ENCODE peak calls at places on chromosomes 7 and 10, in six cellular contexts. H is thyroid gland, B is IMR-90, Q is lower leg skin, T is astrocyte, R is tibial nerve. N is an unnamed sample.

GRCh38 chr7:1426474-1426873 is 32.8 kb downstream of the MICALL2 start:
- DNase-seq in H (no peak), B (no peak), Q (no peak), T (no peak), R (no peak), N (no peak)

GRCh38 chr7:50868426-50869100 is 85.9 kb upstream of the GRB10 start:
- DNase-seq in H (no peak), B (peak), Q (no peak), T (no peak), R (no peak), N (no peak)

GRCh38 chr7:131921016-131921415 is 364.6 kb upstream of the PODXL start:
- DNase-seq in H (no peak), B (peak), Q (no peak), T (peak), R (no peak), N (peak)

GRCh38 chr10:115129752-115130151 is 36.6 kb downstream of the ATRNL1 start:
- DNase-seq in H (no peak), B (peak), Q (no peak), T (peak), R (no peak), N (peak)

GRCh38 chr7:141028767-141029166 is 14.0 kb upstream of the MRPS33 start:
- DNase-seq in H (no peak), B (no peak), Q (no peak), T (no peak), R (no peak), N (no peak)

GRCh38 chr10:110445871-110446270 is 51.8 kb upstream of the DUSP5 start:
- DNase-seq in H (no peak), B (no peak), Q (no peak), T (no peak), R (no peak), N (no peak)

GRCh38 chr10:25725917-25726716 is 207.9 kb upstream of the MYO3A start:
- DNase-seq in H (peak), B (peak), Q (peak), T (peak), R (peak), N (peak)

GRCh38 chr10:88886557-88886956 is 6.5 kb downstream of the STAMBPL1 start:
- DNase-seq in H (no peak), B (no peak), Q (no peak), T (no peak), R (no peak), N (no peak)

GRCh38 chr7:22751341-22751740 is 24.3 kb downstream of the IL6 start:
- DNase-seq in H (no peak), B (no peak), Q (no peak), T (no peak), R (no peak), N (no peak)

GRCh38 chr7:134121632-134122139 is 5.5 kb upstream of the LRGUK start:
- DNase-seq in H (no peak), B (no peak), Q (no peak), T (no peak), R (no peak), N (no peak)

GRCh38 chr10:15571570-15571969 is 148.2 kb downstream of the ITGA8 start:
- DNase-seq in H (peak), B (peak), Q (no peak), T (peak), R (peak), N (peak)

GRCh38 chr7:116672596-116673503 is 854 bp downstream of the MET start:
- DNase-seq in H (peak), B (peak), Q (no peak), T (peak), R (peak), N (peak)

GRCh38 chr7:92586403-92586802 is 3.8 kb downstream of the FAM133B start:
- DNase-seq in H (no peak), B (peak), Q (no peak), T (peak), R (no peak), N (peak)

GRCh38 chr7:112176693-112177415 is 29.3 kb downstream of the DOCK4 start:
- DNase-seq in H (no peak), B (no peak), Q (no peak), T (no peak), R (no peak), N (no peak)

GRCh38 chr7:100563809-100564400 is 9.8 kb downstream of the SAP25 start:
- DNase-seq in H (peak), B (peak), Q (peak), T (no peak), R (peak), N (peak)

GRCh38 chr7:114481995-114482394 is 67.4 kb downstream of the FOXP2 start:
- DNase-seq in H (no peak), B (peak), Q (no peak), T (peak), R (no peak), N (peak)

GRCh38 chr10:11290156-11290890 is 272.7 kb downstream of the CELF2 start:
- DNase-seq in H (no peak), B (no peak), Q (no peak), T (no peak), R (no peak), N (no peak)

GRCh38 chr10:34628174-34628802 is 186.8 kb downstream of the PARD3 start:
- DNase-seq in H (peak), B (peak), Q (no peak), T (peak), R (peak), N (peak)

GRCh38 chr10:124593431-124593985 is 131.9 kb downstream of the LHPP start:
- DNase-seq in H (peak), B (no peak), Q (no peak), T (no peak), R (no peak), N (no peak)

GRCh38 chr7:33733865-33734650 is 171.3 kb upstream of the BMPER start:
- DNase-seq in H (no peak), B (no peak), Q (no peak), T (no peak), R (no peak), N (peak)

GRCh38 chr10:132942740-132943554 is 577 bp upstream of the CFAP46 start:
- DNase-seq in H (no peak), B (no peak), Q (no peak), T (no peak), R (no peak), N (peak)

GRCh38 chr7:138105216-138105615 is 29.0 kb downstream of the AKR1D1 start:
- DNase-seq in H (no peak), B (no peak), Q (no peak), T (no peak), R (no peak), N (no peak)

GRCh38 chr7:148527717-148528168 is 62.8 kb upstream of the C7orf33 start:
- DNase-seq in H (peak), B (peak), Q (peak), T (peak), R (peak), N (peak)

GRCh38 chr10:30502266-30503058 is 68.5 kb downstream of the MAP3K8 start:
- DNase-seq in H (no peak), B (peak), Q (peak), T (peak), R (peak), N (peak)

GRCh38 chr10:26326874-26327273 is 110.3 kb downstream of the GAD2 start:
- DNase-seq in H (no peak), B (no peak), Q (no peak), T (no peak), R (no peak), N (no peak)

GRCh38 chr10:52526251-52526823 is 212.3 kb downstream of the DKK1 start:
- DNase-seq in H (no peak), B (peak), Q (no peak), T (peak), R (no peak), N (peak)

GRCh38 chr10:53088956-53089355 is 316.4 kb upstream of the MBL2 start:
- DNase-seq in H (no peak), B (no peak), Q (no peak), T (no peak), R (no peak), N (no peak)

GRCh38 chr10:45418417-45418858 is 44.4 kb downstream of the ALOX5 start:
- DNase-seq in H (no peak), B (no peak), Q (no peak), T (no peak), R (no peak), N (no peak)

GRCh38 chr10:45417746-45418145 is 43.7 kb downstream of the ALOX5 start:
- DNase-seq in H (no peak), B (no peak), Q (no peak), T (no peak), R (no peak), N (no peak)

GRCh38 chr10:45419673-45420020 is 45.6 kb downstream of the ALOX5 start:
- DNase-seq in H (no peak), B (no peak), Q (no peak), T (no peak), R (no peak), N (no peak)

GRCh38 chr10:45420453-45421192 is 46.6 kb downstream of the ALOX5 start:
- DNase-seq in H (peak), B (peak), Q (peak), T (peak), R (peak), N (peak)

DNA sequence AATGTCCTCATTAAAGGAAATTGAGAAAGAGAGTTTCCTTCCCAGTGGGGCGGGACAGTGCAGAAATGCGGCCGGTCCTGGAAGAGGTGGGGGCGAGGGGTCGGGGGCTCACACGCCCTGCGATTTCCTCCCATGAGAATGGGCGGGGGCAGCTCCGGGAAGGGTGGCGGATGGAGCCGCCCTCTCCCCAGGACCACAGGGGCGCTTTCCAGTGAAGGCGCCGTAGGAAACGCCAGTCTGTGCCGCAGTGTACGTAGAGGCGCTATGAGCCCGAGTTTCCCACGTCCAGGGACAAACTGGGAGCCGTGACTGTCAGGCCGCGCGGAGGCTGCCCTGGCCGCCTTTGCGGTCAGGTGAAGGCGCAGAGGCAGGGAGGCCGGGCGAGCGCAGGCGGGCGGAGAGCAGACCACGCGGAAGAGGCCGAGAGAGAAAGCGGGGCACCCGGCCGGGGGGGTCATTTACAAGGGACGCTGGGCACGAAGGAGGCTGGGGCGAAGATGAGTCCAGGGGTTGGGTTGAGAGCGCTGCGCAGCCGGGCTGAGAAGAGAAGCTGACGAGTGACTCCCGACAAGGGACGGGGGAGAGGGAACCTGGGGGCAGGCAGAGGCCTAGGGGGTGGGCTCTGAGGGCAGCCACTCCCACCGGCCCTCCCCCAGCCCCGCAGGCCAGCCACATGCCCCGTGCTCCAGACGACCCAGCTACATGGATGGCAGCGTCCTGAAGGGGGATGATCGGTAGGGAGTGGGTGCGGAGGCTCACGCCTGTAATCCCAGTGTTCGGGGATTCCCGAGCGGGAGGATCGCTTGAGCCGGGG is 45.0 kb downstream of the ALOX5 start:
- DNase-seq in H (peak), B (peak), Q (peak), T (peak), R (peak), N (peak)
- TF ChIP-seq CTCF in H (no peak), B (no peak), Q (no peak), T (no peak), R (no peak), N (no peak)

GRCh38 chr10:79404690-79405131 is 40.7 kb downstream of the ZCCHC24 start:
- DNase-seq in H (peak), B (no peak), Q (no peak), T (no peak), R (no peak), N (no peak)
- H3K4me3 ChIP-seq in H (no peak), B (no peak), Q (no peak), T (no peak), R (no peak), N (no peak)

DNA sequence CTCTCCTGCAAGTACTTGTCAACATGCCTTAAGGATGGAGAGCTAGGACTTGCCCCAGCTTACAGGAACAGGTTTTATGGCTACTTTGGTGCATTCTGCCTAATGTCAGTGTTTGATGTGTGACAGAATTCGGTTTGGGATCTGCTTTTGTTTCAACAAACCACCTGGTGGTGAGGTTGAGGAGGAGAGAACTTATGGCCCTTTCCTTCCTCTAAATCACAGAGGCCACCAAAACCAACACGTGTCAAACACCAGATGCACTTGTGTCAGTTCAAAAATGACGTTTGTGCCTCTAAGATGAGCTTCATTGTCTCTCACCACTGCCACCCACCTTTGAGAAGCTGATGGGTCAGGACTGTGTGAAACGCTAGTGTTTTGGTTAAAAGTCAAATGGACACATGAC is 83.9 kb downstream of the OSBPL3 start:
- DNase-seq in H (no peak), B (no peak), Q (no peak), T (no peak), R (no peak), N (no peak)
- TF ChIP-seq CTCF in H (no peak), B (no peak), Q (no peak), T (no peak), R (no peak), N (no peak)

GRCh38 chr7:156167417-156167807 is 355.1 kb upstream of the SHH start:
- DNase-seq in H (no peak), B (no peak), Q (no peak), T (no peak), R (no peak), N (no peak)
- H3K4me3 ChIP-seq in H (no peak), B (no peak), Q (no peak), T (no peak), R (no peak), N (no peak)

DNA sequence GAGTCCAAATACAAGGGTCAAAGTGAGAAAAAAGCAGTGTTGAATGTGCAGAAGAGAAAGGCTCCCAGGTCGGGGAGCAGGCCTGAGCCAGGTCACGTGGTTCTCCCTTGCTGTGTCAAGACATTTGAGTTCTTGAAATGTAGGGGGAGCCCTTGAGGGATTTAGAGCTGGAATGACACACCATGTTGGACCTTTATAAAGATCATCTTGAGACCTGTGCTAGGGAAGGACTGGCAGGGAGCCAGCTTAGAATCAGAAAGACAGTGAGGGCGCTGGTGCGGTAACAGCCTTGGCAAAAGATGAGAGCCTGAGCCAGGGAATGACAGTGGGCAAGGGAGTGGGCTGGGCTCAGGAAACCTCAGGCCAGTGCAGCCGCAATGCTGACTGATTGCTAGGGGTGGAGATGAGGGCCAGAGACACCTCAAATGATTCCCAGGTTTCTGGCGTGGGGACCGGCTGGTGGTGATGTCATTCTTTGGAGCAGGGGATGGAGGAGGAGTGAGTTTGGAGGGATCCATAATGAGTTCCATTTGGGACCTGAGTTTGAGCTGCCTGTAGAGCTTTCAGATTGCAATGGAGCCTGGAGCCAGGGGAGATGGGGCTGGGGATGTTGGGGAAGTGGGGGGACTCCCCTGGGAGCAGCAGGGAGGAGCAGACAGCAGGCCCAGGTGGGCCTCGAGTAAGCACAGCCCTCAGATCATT is 120.2 kb downstream of the PTPN20 start:
- DNase-seq in H (no peak), B (no peak), Q (no peak), T (no peak), R (peak), N (no peak)
- TF ChIP-seq CTCF in H (no peak), B (no peak), Q (no peak), T (no peak), R (no peak), N (peak)

GRCh38 chr7:88309845-88310244 is 3.2 kb upstream of the STEAP4 start:
- DNase-seq in H (no peak), B (no peak), Q (no peak), T (no peak), R (peak), N (no peak)

GRCh38 chr7:88305044-88305443 is 1.6 kb downstream of the STEAP4 start:
- DNase-seq in H (no peak), B (no peak), Q (no peak), T (no peak), R (no peak), N (no peak)

GRCh38 chr7:88307412-88307811 is 718 bp upstream of the STEAP4 start:
- DNase-seq in H (no peak), B (no peak), Q (no peak), T (no peak), R (no peak), N (no peak)

GRCh38 chr7:88307841-88308240 is 1.1 kb upstream of the STEAP4 start:
- DNase-seq in H (no peak), B (no peak), Q (no peak), T (no peak), R (no peak), N (no peak)

GRCh38 chr7:88306590-88307048 is at the start of gene STEAP4:
- DNase-seq in H (peak), B (peak), Q (peak), T (peak), R (peak), N (peak)
- H3K4me3 ChIP-seq in H (peak), B (no peak), Q (peak), T (peak), R (peak), N (peak)

GRCh38 chr7:42235734-42236133 is 1.3 kb downstream of the GLI3 start:
- DNase-seq in H (no peak), B (no peak), Q (no peak), T (no peak), R (no peak), N (no peak)
- TF ChIP-seq CTCF in H (no peak), B (no peak), Q (no peak), T (no peak), R (no peak), N (no peak)

GRCh38 chr10:22345301-22346086 is at the start of gene SPAG6:
- DNase-seq in H (peak), B (no peak), Q (no peak), T (no peak), R (no peak), N (no peak)
- H3K4me3 ChIP-seq in H (no peak), B (no peak), Q (no peak), T (no peak), R (no peak), N (no peak)

GRCh38 chr7:31059551-31059950 is 7.4 kb downstream of the ADCYAP1R1 start:
- DNase-seq in H (no peak), B (no peak), Q (no peak), T (no peak), R (no peak), N (no peak)
- TF ChIP-seq CTCF in H (no peak), B (no peak), Q (no peak), T (no peak), R (no peak), N (no peak)